ENCODE peak calls at places on chromosomes 5 and 9, in six cellular contexts. W is breast epithelium, G is lung, N is psoas muscle, E is ovary, Y is upper lobe of right lung. R is an unnamed sample. For H3K9me3, the result is how much of the 10 kb centered on the place peaks cover.

GRCh38 chr9:120892748-120893584 is 16.0 kb upstream of the PHF19 start:
- DNase-seq in W (no peak), G (no peak), N (no peak), E (no peak), Y (no peak), R (peak)

GRCh38 chr5:44884036-44884435 is 75.3 kb downstream of the MRPS30 start:
- DNase-seq in W (no peak), G (no peak), N (no peak), E (no peak), Y (no peak), R (no peak)

GRCh38 chr9:8012986-8013385 is 213.4 kb upstream of the DMAC1 start:
- DNase-seq in W (no peak), G (no peak), N (no peak), E (no peak), Y (no peak), R (no peak)

GRCh38 chr5:153905214-153905613 is 133.5 kb downstream of the FAM114A2 start:
- DNase-seq in W (no peak), G (no peak), N (no peak), E (no peak), Y (no peak), R (no peak)

GRCh38 chr5:133686566-133686965 is 74.2 kb upstream of the FSTL4 start:
- DNase-seq in W (no peak), G (no peak), N (no peak), E (no peak), Y (no peak), R (no peak)

GRCh38 chr9:104961701-104962359 is 33.9 kb upstream of the ABCA1 start:
- DNase-seq in W (no peak), G (no peak), N (no peak), E (no peak), Y (no peak), R (no peak)

GRCh38 chr5:27325513-27325912 is 287.1 kb upstream of the CDH9 start:
- DNase-seq in W (no peak), G (no peak), N (no peak), E (no peak), Y (no peak), R (no peak)

GRCh38 chr5:97383996-97384395 is 200.9 kb upstream of the RIOK2 start:
- DNase-seq in W (no peak), G (no peak), N (no peak), E (no peak), Y (no peak), R (no peak)

GRCh38 chr5:39526914-39527477 is 102.2 kb upstream of the DAB2 start:
- DNase-seq in W (no peak), G (no peak), N (no peak), E (no peak), Y (no peak), R (no peak)

GRCh38 chr5:143279698-143280097 is 123.8 kb downstream of the NR3C1 start:
- DNase-seq in W (no peak), G (no peak), N (no peak), E (no peak), Y (no peak), R (no peak)

GRCh38 chr5:93461751-93462150 is 119.3 kb downstream of the NR2F1-AS1 start:
- DNase-seq in W (no peak), G (no peak), N (no peak), E (no peak), Y (no peak), R (no peak)

GRCh38 chr5:153813871-153814270 is 224.8 kb downstream of the FAM114A2 start:
- DNase-seq in W (no peak), G (no peak), N (no peak), E (no peak), Y (no peak), R (no peak)

GRCh38 chr5:109876941-109877669 is 187.4 kb downstream of the MAN2A1 start:
- DNase-seq in W (no peak), G (no peak), N (no peak), E (no peak), Y (no peak), R (no peak)

GRCh38 chr9:123382659-123383511 is 26.9 kb downstream of the CRB2 start:
- DNase-seq in W (no peak), G (no peak), N (no peak), E (no peak), Y (no peak), R (no peak)

GRCh38 chr5:62767650-62768049 is 189.0 kb downstream of the LRRC70 start:
- DNase-seq in W (no peak), G (no peak), N (no peak), E (no peak), Y (no peak), R (no peak)

GRCh38 chr9:101465330-101465915 is 29.8 kb upstream of the ALDOB start:
- DNase-seq in W (no peak), G (peak), N (no peak), E (no peak), Y (no peak), R (no peak)

GRCh38 chr9:93630806-93631411 is 54.5 kb downstream of the PHF2 start:
- DNase-seq in W (no peak), G (no peak), N (no peak), E (no peak), Y (no peak), R (no peak)

GRCh38 chr5:127358274-127358673 is 67.7 kb downstream of the MEGF10 start:
- DNase-seq in W (no peak), G (no peak), N (no peak), E (no peak), Y (no peak), R (no peak)

GRCh38 chr5:113249216-113249615 is 185.6 kb downstream of the TSSK1B start:
- DNase-seq in W (no peak), G (no peak), N (no peak), E (no peak), Y (no peak), R (no peak)

GRCh38 chr5:180366303-180366702 is 13.2 kb upstream of the GFPT2 start:
- DNase-seq in W (no peak), G (no peak), N (no peak), E (no peak), Y (no peak), R (no peak)

GRCh38 chr5:38621840-38622513 is 65.5 kb upstream of the LIFR start:
- DNase-seq in W (no peak), G (peak), N (no peak), E (no peak), Y (no peak), R (no peak)

GRCh38 chr9:96383165-96383939 is at the start of gene SLC35D2:
- DNase-seq in W (peak), G (peak), N (peak), E (peak), Y (peak), R (no peak)

GRCh38 chr9:128818839-128819715 is 777 bp downstream of the ENDOG start:
- DNase-seq in W (no peak), G (no peak), N (peak), E (no peak), Y (peak), R (peak)

GRCh38 chr9:120362446-120362845 is 217.5 kb downstream of the CDK5RAP2 start:
- DNase-seq in W (no peak), G (no peak), N (no peak), E (no peak), Y (no peak), R (no peak)

GRCh38 chr5:83595217-83595616 is 123.7 kb downstream of the VCAN start:
- DNase-seq in W (no peak), G (no peak), N (no peak), E (no peak), Y (no peak), R (no peak)
- TF ChIP-seq CTCF in W (no peak), G (no peak), N (no peak), E (no peak), Y (no peak), R (no peak)

GRCh38 chr5:141319699-141320098 is 885 bp downstream of the TAF7 start:
- DNase-seq in W (no peak), G (no peak), N (no peak), E (no peak), Y (no peak), R (no peak)
- H3K9me3 ChIP-seq in W (half or more), G (under half), N (half or more), E (under half), Y (half or more), R (half or more)

DNA sequence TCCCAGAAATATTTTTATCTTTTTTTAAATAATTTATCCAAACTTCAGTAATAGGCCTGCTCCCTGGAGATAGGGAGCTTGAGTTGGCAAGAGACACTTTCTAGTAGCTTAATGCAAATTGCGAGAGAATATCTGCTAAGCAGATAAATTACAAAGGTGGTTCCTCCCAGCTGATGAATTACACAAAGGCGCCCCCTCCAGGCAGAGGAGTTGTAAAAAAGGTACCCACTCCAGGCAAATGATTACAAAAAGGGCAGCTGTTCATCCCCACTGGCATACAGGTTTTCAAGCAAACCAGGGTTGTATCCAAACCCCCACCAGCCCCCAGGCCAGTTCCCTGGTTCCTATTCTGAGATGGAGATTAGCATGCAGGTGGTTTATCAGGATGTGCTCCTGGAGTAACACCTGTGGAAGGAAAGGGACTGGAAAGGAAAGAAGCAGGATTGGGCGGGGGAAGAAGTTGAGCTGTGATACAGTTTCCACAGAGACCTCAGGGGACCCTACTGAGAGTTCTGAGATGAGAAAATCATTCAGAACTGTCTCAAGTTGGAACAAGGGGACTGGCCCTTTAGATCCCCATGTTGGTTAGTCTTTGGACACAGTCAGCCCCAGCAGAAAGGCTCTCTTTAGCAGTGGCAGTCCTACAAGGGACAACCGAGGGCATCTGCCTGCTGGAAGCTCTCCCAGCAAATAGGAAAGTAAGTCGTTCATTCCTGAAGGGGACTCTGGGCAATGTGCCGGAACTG is 25.5 kb downstream of the ESM1 start:
- DNase-seq in W (no peak), G (no peak), N (no peak), E (no peak), Y (no peak), R (peak)
- TF ChIP-seq CTCF in W (no peak), G (no peak), N (no peak), E (no peak), Y (peak), R (no peak)

GRCh38 chr5:178435321-178436238 is 154.6 kb downstream of the COL23A1 start:
- DNase-seq in W (no peak), G (no peak), N (no peak), E (no peak), Y (no peak), R (no peak)

GRCh38 chr5:178436326-178436940 is 153.8 kb downstream of the COL23A1 start:
- DNase-seq in W (no peak), G (no peak), N (no peak), E (no peak), Y (no peak), R (no peak)

GRCh38 chr5:178434016-178434761 is 156.0 kb downstream of the COL23A1 start:
- DNase-seq in W (no peak), G (no peak), N (no peak), E (no peak), Y (no peak), R (no peak)

GRCh38 chr5:178433273-178433775 is 156.9 kb downstream of the COL23A1 start:
- DNase-seq in W (no peak), G (peak), N (no peak), E (no peak), Y (no peak), R (no peak)

DNA sequence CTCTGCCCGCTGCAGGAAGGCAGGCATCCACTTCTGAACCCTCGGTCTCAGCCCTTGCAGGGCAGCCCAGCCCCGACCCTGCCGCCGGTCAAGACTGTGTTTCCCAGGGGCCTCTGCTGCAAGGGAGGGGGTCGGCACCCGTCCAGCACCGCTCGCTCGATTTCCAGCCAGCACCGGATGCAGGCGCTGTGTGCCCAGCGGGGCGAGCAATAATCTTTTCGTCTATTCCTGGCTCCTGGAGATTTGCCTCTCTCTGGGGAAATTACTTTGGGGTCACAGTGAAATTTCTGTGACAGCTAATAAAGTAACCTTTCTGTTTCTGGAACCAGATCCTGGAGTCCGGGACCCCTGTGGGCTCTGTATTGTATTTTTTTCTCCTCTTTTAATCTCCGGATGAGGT is 155.3 kb downstream of the COL23A1 start:
- DNase-seq in W (no peak), G (no peak), N (peak), E (no peak), Y (no peak), R (no peak)
- H3K9me3 ChIP-seq in W (under half), G (under half), N (under half), E (under half), Y (under half), R (under half)

R was measured in CD4-positive, alpha-beta T cell.